ENCODE peak calls at places on chromosomes 12 and 14, in eight cellular contexts. Z, X, H, B, P, V, K and U are unnamed samples.

GRCh38 chr12:3680919-3681594 is 71.9 kb downstream of the CRACR2A start:
- DNase-seq in Z (no peak), X (no peak), H (no peak), B (peak), P (no peak), V (peak), K (no peak), U (no peak)

GRCh38 chr12:6684609-6685008 is 4.6 kb downstream of the ZNF384 start:
- DNase-seq in Z (peak), X (no peak), H (no peak), B (no peak), P (peak), V (peak), K (peak), U (no peak)

GRCh38 chr14:69855180-69855817 is 23.9 kb upstream of the SMOC1 start:
- DNase-seq in Z (no peak), X (no peak), H (no peak), B (no peak), P (no peak), V (no peak), K (no peak), U (no peak)

GRCh38 chr12:3972576-3972975 is 99.4 kb upstream of the PARP11 start:
- DNase-seq in Z (no peak), X (no peak), H (no peak), B (no peak), P (no peak), V (no peak), K (no peak), U (no peak)

GRCh38 chr14:32940066-32940651 is 1.5 kb downstream of the NPAS3 start:
- DNase-seq in Z (no peak), X (no peak), H (no peak), B (no peak), P (peak), V (no peak), K (no peak), U (no peak)

GRCh38 chr14:65104791-65105190 is 2.5 kb upstream of the MAX start:
- DNase-seq in Z (no peak), X (no peak), H (no peak), B (no peak), P (no peak), V (no peak), K (no peak), U (no peak)

GRCh38 chr12:13203028-13203922 is 6.7 kb downstream of the EMP1 start:
- DNase-seq in Z (no peak), X (no peak), H (no peak), B (no peak), P (peak), V (no peak), K (no peak), U (no peak)

GRCh38 chr14:77565289-77566081 is 51.0 kb downstream of the SPTLC2 start:
- DNase-seq in Z (no peak), X (no peak), H (no peak), B (no peak), P (no peak), V (no peak), K (peak), U (no peak)

GRCh38 chr12:131900397-131900796 is 6.0 kb downstream of the ULK1 start:
- DNase-seq in Z (no peak), X (no peak), H (no peak), B (no peak), P (no peak), V (no peak), K (no peak), U (peak)

GRCh38 chr12:21613931-21614330 is 9.3 kb upstream of the GYS2 start:
- DNase-seq in Z (no peak), X (no peak), H (no peak), B (no peak), P (no peak), V (no peak), K (no peak), U (peak)

GRCh38 chr12:122423258-122424165 is 1.0 kb upstream of the CLIP1 start:
- DNase-seq in Z (no peak), X (no peak), H (peak), B (no peak), P (peak), V (peak), K (peak), U (no peak)

GRCh38 chr12:83945871-83946270 is 966.7 kb downstream of the SLC6A15 start:
- DNase-seq in Z (no peak), X (peak), H (no peak), B (no peak), P (peak), V (no peak), K (peak), U (no peak)

GRCh38 chr14:71714225-71714624 is 218.0 kb upstream of the RGS6 start:
- DNase-seq in Z (no peak), X (peak), H (no peak), B (no peak), P (no peak), V (no peak), K (peak), U (no peak)

GRCh38 chr12:64059685-64060084 is 162.4 kb downstream of the KICS2 start:
- DNase-seq in Z (no peak), X (no peak), H (no peak), B (no peak), P (no peak), V (no peak), K (no peak), U (no peak)

GRCh38 chr12:80700327-80700726 is 7.1 kb upstream of the MYF6 start:
- DNase-seq in Z (no peak), X (no peak), H (no peak), B (no peak), P (no peak), V (no peak), K (no peak), U (no peak)

GRCh38 chr12:8455727-8456360 is at the start of gene CLEC6A:
- DNase-seq in Z (no peak), X (no peak), H (no peak), B (no peak), P (no peak), V (no peak), K (no peak), U (no peak)

GRCh38 chr12:68240975-68241374 is 12.4 kb downstream of the IL22 start:
- DNase-seq in Z (no peak), X (no peak), H (no peak), B (no peak), P (peak), V (no peak), K (peak), U (no peak)

GRCh38 chr14:24331731-24332093 is 3.2 kb downstream of the ADCY4 start:
- DNase-seq in Z (no peak), X (no peak), H (no peak), B (no peak), P (no peak), V (no peak), K (no peak), U (no peak)

GRCh38 chr12:65800928-65801327 is 23.4 kb upstream of the HMGA2 start:
- DNase-seq in Z (no peak), X (peak), H (peak), B (no peak), P (no peak), V (no peak), K (peak), U (no peak)

GRCh38 chr12:62251609-62251958 is 8.6 kb upstream of the USP15 start:
- DNase-seq in Z (no peak), X (no peak), H (no peak), B (no peak), P (no peak), V (no peak), K (no peak), U (no peak)

GRCh38 chr12:127107744-127108143 is 1159.2 kb upstream of the TMEM132C start:
- DNase-seq in Z (no peak), X (no peak), H (no peak), B (no peak), P (no peak), V (no peak), K (no peak), U (no peak)

GRCh38 chr14:76391981-76392690 is 16.2 kb downstream of the ESRRB start:
- DNase-seq in Z (no peak), X (no peak), H (no peak), B (peak), P (no peak), V (no peak), K (no peak), U (no peak)

GRCh38 chr14:24426912-24427536 is 2.4 kb downstream of the CBLN3 start:
- DNase-seq in Z (no peak), X (no peak), H (no peak), B (no peak), P (no peak), V (no peak), K (no peak), U (peak)

GRCh38 chr14:93060841-93061240 is 54.9 kb downstream of the ITPK1 start:
- DNase-seq in Z (no peak), X (no peak), H (no peak), B (peak), P (no peak), V (no peak), K (no peak), U (no peak)

GRCh38 chr14:20469890-20470858 is 968 bp downstream of the PNP start:
- DNase-seq in Z (peak), X (no peak), H (peak), B (peak), P (peak), V (peak), K (peak), U (no peak)